ENCODE peak calls at places on chromosomes 6 and 20, in six cellular contexts. W, C, I, F, N and O are unnamed samples.

GRCh38 chr20:20184149-20184548 is 131.8 kb downstream of the CFAP61 start:
- DNase-seq in W (no peak), C (no peak), I (no peak), F (no peak), N (no peak), O (no peak)

GRCh38 chr6:53282741-53283140 is 66.0 kb downstream of the ELOVL5 start:
- DNase-seq in W (no peak), C (no peak), I (no peak), F (no peak), N (no peak), O (no peak)

GRCh38 chr20:63101781-63102719 is 95.3 kb upstream of the BHLHE23 start:
- DNase-seq in W (peak), C (no peak), I (peak), F (no peak), N (peak), O (peak)

GRCh38 chr20:41170386-41171105 is 33.2 kb downstream of the PLCG1 start:
- DNase-seq in W (no peak), C (no peak), I (no peak), F (no peak), N (no peak), O (no peak)

GRCh38 chr20:45867811-45868176 is 10.4 kb downstream of the ZSWIM3 start:
- DNase-seq in W (peak), C (no peak), I (no peak), F (no peak), N (peak), O (no peak)

GRCh38 chr6:149961728-149962425 is 1.9 kb upstream of the ULBP1 start:
- DNase-seq in W (no peak), C (no peak), I (no peak), F (no peak), N (peak), O (peak)

GRCh38 chr20:32327087-32327681 is 30.9 kb upstream of the ASXL1 start:
- DNase-seq in W (peak), C (no peak), I (no peak), F (peak), N (no peak), O (no peak)

GRCh38 chr20:49054032-49054643 is 8.0 kb downstream of the CSE1L start:
- DNase-seq in W (no peak), C (no peak), I (no peak), F (no peak), N (no peak), O (no peak)

GRCh38 chr20:53943522-53944291 is 126.7 kb downstream of the BCAS1 start:
- DNase-seq in W (peak), C (no peak), I (no peak), F (no peak), N (peak), O (no peak)

GRCh38 chr6:71012871-71013456 is 56.1 kb upstream of the B3GAT2 start:
- DNase-seq in W (peak), C (peak), I (no peak), F (peak), N (peak), O (peak)

GRCh38 chr6:44034931-44035345 is 92.3 kb downstream of the MRPL14 start:
- DNase-seq in W (no peak), C (no peak), I (no peak), F (no peak), N (peak), O (no peak)

GRCh38 chr20:64228751-64229518 is 26.6 kb upstream of the PCMTD2 start:
- DNase-seq in W (no peak), C (no peak), I (no peak), F (no peak), N (no peak), O (no peak)

GRCh38 chr6:107600936-107601335 is 111.0 kb downstream of the SOBP start:
- DNase-seq in W (peak), C (no peak), I (peak), F (peak), N (no peak), O (no peak)

GRCh38 chr20:184288-184687 is 5.2 kb downstream of the DEFB128 start:
- DNase-seq in W (no peak), C (no peak), I (no peak), F (no peak), N (no peak), O (no peak)

GRCh38 chr6:31794866-31795615 is 511 bp downstream of the VARS1 start:
- DNase-seq in W (peak), C (no peak), I (no peak), F (no peak), N (no peak), O (no peak)

GRCh38 chr20:22584922-22585785 is 782 bp upstream of the FOXA2 start:
- DNase-seq in W (no peak), C (no peak), I (peak), F (no peak), N (no peak), O (no peak)

GRCh38 chr6:36028887-36029324 is 1.3 kb downstream of the MAPK14 start:
- DNase-seq in W (peak), C (peak), I (peak), F (peak), N (peak), O (peak)

GRCh38 chr6:85703359-85703758 is 60.7 kb upstream of the SYNCRIP start:
- DNase-seq in W (no peak), C (no peak), I (no peak), F (no peak), N (no peak), O (no peak)

GRCh38 chr6:43970068-43970912 is 157.0 kb downstream of the MRPL14 start:
- DNase-seq in W (no peak), C (no peak), I (no peak), F (no peak), N (no peak), O (no peak)

GRCh38 chr6:45001663-45002062 is 326.5 kb upstream of the RUNX2 start:
- DNase-seq in W (no peak), C (no peak), I (no peak), F (no peak), N (no peak), O (no peak)

GRCh38 chr6:7200598-7201443 is 93.1 kb downstream of the RREB1 start:
- DNase-seq in W (no peak), C (no peak), I (peak), F (no peak), N (no peak), O (peak)

GRCh38 chr6:112279044-112279916 is 24.9 kb upstream of the LAMA4 start:
- DNase-seq in W (peak), C (no peak), I (no peak), F (peak), N (no peak), O (no peak)

GRCh38 chr6:125393449-125393858 is 91.7 kb upstream of the HDDC2 start:
- DNase-seq in W (no peak), C (no peak), I (no peak), F (no peak), N (no peak), O (no peak)

GRCh38 chr6:166960609-166960978 is 4.2 kb upstream of the RNASET2 start:
- DNase-seq in W (no peak), C (no peak), I (no peak), F (no peak), N (no peak), O (no peak)

GRCh38 chr20:10603971-10604864 is 69.6 kb downstream of the JAG1 start:
- DNase-seq in W (peak), C (peak), I (no peak), F (peak), N (peak), O (no peak)